ENCODE peak calls at places on chromosomes 3 and 15, in four cellular contexts. One of them, this sample, is unnamed. For H3K4me1, the result is how much of the 10 kb centered on the place peaks cover.

GRCh38 chr15:37921527-37922385 is 12.7 kb upstream of the TMCO5A start:
- DNase-seq in HepG2: no peak
- DNase-seq in GM12878: no peak
- DNase-seq in H1: no peak
- DNase-seq in this sample: no peak

GRCh38 chr3:120821426-120821825 is 78.9 kb downstream of the GTF2E1 start:
- DNase-seq in HepG2: no peak
- DNase-seq in GM12878: no peak
- DNase-seq in H1: no peak
- DNase-seq in this sample: no peak

GRCh38 chr15:84702961-84703482 is 12.9 kb downstream of the SEC11A start:
- DNase-seq in HepG2: no peak
- DNase-seq in GM12878: no peak
- DNase-seq in H1: no peak
- DNase-seq in this sample: no peak

GRCh38 chr15:72306211-72306785 is 13.7 kb downstream of the CELF6 start:
- DNase-seq in HepG2: no peak
- DNase-seq in GM12878: no peak
- DNase-seq in H1: peak
- DNase-seq in this sample: peak

GRCh38 chr15:34059476-34059875 is 20.5 kb upstream of the AVEN start:
- DNase-seq in HepG2: no peak
- DNase-seq in GM12878: no peak
- DNase-seq in H1: no peak
- DNase-seq in this sample: no peak

GRCh38 chr15:48965972-48966371 is 2.3 kb upstream of the SHC4 start:
- DNase-seq in HepG2: no peak
- DNase-seq in GM12878: peak
- DNase-seq in H1: no peak
- DNase-seq in this sample: no peak

GRCh38 chr15:101221858-101222257 is 30.0 kb downstream of the CHSY1 start:
- DNase-seq in HepG2: peak
- DNase-seq in GM12878: no peak
- DNase-seq in H1: no peak
- DNase-seq in this sample: no peak

GRCh38 chr3:38454884-38455638 is 1.4 kb downstream of the ACVR2B start:
- DNase-seq in HepG2: peak
- DNase-seq in GM12878: no peak
- DNase-seq in H1: peak
- DNase-seq in this sample: peak

GRCh38 chr3:128394033-128394432 is 72.7 kb downstream of the DNAJB8 start:
- DNase-seq in HepG2: no peak
- DNase-seq in GM12878: no peak
- DNase-seq in H1: no peak
- DNase-seq in this sample: no peak

GRCh38 chr3:33134026-33134625 is 20.3 kb downstream of the CRTAP start:
- DNase-seq in HepG2: no peak
- DNase-seq in GM12878: no peak
- DNase-seq in H1: no peak
- DNase-seq in this sample: no peak

GRCh38 chr15:74420193-74420905 is 13.4 kb downstream of the SEMA7A start:
- DNase-seq in HepG2: peak
- DNase-seq in GM12878: no peak
- DNase-seq in H1: no peak
- DNase-seq in this sample: no peak

GRCh38 chr3:67357610-67358458 is 296.6 kb downstream of the SUCLG2 start:
- DNase-seq in HepG2: peak
- DNase-seq in GM12878: no peak
- DNase-seq in H1: peak
- DNase-seq in this sample: peak

GRCh38 chr3:56125358-56126005 is 342.8 kb downstream of the ERC2 start:
- DNase-seq in HepG2: no peak
- DNase-seq in GM12878: no peak
- DNase-seq in H1: no peak
- DNase-seq in this sample: no peak

GRCh38 chr3:62607287-62608029 is 234.1 kb upstream of the FEZF2 start:
- DNase-seq in HepG2: no peak
- DNase-seq in GM12878: no peak
- DNase-seq in H1: no peak
- DNase-seq in this sample: no peak

GRCh38 chr3:113746955-113747718 is at the start of gene ATP6V1A:
- DNase-seq in HepG2: peak
- DNase-seq in GM12878: no peak
- DNase-seq in H1: peak
- DNase-seq in this sample: no peak

GRCh38 chr3:140023616-140024530 is 88.9 kb downstream of the CLSTN2 start:
- DNase-seq in HepG2: no peak
- DNase-seq in GM12878: no peak
- DNase-seq in H1: no peak
- DNase-seq in this sample: no peak
- TF ChIP-seq SUZ12 in HepG2: no peak
- TF ChIP-seq SUZ12 in GM12878: no peak
- TF ChIP-seq SUZ12 in H1: no peak
- TF ChIP-seq SUZ12 in this sample: no peak

DNA sequence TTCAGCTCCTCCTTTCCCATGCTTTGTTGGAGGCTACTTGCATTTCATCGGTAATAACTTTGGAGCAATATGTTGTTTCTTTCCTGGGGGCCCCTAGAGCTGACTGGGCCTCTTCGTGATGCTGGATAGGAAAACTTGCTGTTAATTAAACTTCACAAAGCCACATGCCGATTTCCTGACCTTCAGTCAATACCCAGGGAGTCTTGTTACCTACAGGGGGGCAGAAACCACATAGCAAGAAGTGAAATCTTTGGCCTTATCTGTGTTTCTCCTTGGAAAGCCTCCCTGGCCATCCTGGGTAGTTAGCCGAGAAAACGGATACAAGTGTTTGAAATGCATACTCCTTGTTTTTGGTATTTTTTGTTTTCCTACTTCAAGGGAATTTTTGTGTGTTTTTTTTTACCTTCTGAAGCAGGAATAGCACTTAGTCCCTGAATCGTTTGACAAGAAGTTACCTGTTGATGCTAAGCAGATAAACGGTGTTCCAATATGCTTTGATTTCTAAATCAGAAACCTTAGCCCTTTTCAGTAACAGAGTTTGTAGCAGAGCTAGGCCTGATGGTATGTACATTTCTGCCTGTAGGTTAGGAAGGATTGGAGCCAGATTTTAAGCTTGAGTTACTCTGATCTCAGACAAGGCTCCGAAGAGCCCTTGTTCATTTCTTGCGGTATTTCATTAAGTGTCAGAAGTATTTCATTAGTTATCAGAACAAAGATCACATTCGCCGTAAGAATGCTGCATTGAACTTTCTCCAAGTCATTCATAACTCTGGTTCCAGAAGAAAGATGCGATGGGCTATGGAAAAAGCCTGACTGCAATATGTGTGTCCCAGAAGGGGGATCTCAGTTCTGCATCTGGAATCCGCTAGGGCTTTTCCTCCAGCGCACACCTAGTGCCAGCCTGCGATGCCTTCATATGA is 111.5 kb downstream of the THSD4 start:
- DNase-seq in HepG2: no peak
- DNase-seq in GM12878: no peak
- DNase-seq in H1: no peak
- DNase-seq in this sample: no peak
- H3K4me1 ChIP-seq in HepG2: under half
- H3K4me1 ChIP-seq in GM12878: under half
- H3K4me1 ChIP-seq in H1: under half
- H3K4me1 ChIP-seq in this sample: under half

GRCh38 chr3:72483554-72484104 is 364.6 kb downstream of the SHQ1 start:
- DNase-seq in HepG2: no peak
- DNase-seq in GM12878: no peak
- DNase-seq in H1: no peak
- DNase-seq in this sample: no peak
- H3K9ac ChIP-seq in HepG2: no peak
- H3K9ac ChIP-seq in GM12878: no peak
- H3K9ac ChIP-seq in H1: no peak
- H3K9ac ChIP-seq in this sample: no peak

GRCh38 chr15:52663895-52664294 is 15.3 kb downstream of the ATOSA start:
- DNase-seq in HepG2: no peak
- DNase-seq in GM12878: no peak
- DNase-seq in H1: no peak
- DNase-seq in this sample: no peak

GRCh38 chr15:52668133-52668532 is 11.1 kb downstream of the ATOSA start:
- DNase-seq in HepG2: no peak
- DNase-seq in GM12878: no peak
- DNase-seq in H1: no peak
- DNase-seq in this sample: no peak

GRCh38 chr15:52672661-52673060 is 6.5 kb downstream of the ATOSA start:
- DNase-seq in HepG2: no peak
- DNase-seq in GM12878: no peak
- DNase-seq in H1: no peak
- DNase-seq in this sample: no peak

GRCh38 chr15:52670087-52670486 is 9.1 kb downstream of the ATOSA start:
- DNase-seq in HepG2: no peak
- DNase-seq in GM12878: no peak
- DNase-seq in H1: no peak
- DNase-seq in this sample: no peak

GRCh38 chr15:52667597-52667996 is 11.6 kb downstream of the ATOSA start:
- DNase-seq in HepG2: no peak
- DNase-seq in GM12878: no peak
- DNase-seq in H1: no peak
- DNase-seq in this sample: no peak
- TF ChIP-seq SUZ12 in HepG2: no peak
- TF ChIP-seq SUZ12 in GM12878: no peak
- TF ChIP-seq SUZ12 in H1: no peak
- TF ChIP-seq SUZ12 in this sample: no peak

DNA sequence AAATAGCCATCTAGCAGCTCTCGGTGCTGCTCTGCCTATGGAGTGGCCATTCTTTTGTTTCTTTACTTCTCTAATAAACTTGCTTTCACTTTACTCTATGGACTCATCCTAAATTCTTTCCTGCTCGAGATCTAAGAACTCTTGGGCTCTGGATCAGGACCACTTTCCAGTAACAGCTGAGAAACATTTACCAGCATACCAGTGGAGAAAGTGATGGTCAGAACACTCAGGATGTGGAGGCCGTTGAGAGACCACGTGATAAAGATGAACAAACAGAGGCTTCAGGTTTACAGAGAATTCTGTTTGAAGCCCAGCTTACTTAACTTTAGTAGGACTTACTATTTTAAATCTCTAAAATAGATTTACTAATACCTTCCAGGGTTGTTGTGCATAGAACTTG is 57.0 kb downstream of the FRMD4B start:
- DNase-seq in HepG2: no peak
- DNase-seq in GM12878: no peak
- DNase-seq in H1: no peak
- DNase-seq in this sample: no peak
- H3K4me1 ChIP-seq in HepG2: under half
- H3K4me1 ChIP-seq in GM12878: under half
- H3K4me1 ChIP-seq in H1: under half
- H3K4me1 ChIP-seq in this sample: under half

GRCh38 chr15:58521293-58521991 is 89.7 kb downstream of the LIPC start:
- DNase-seq in HepG2: peak
- DNase-seq in GM12878: no peak
- DNase-seq in H1: no peak
- DNase-seq in this sample: peak
- H3K9ac ChIP-seq in HepG2: no peak
- H3K9ac ChIP-seq in GM12878: no peak
- H3K9ac ChIP-seq in H1: no peak
- H3K9ac ChIP-seq in this sample: no peak

GRCh38 chr3:18119866-18120265 is 305.3 kb downstream of the SATB1 start:
- DNase-seq in HepG2: no peak
- DNase-seq in GM12878: no peak
- DNase-seq in H1: no peak
- DNase-seq in this sample: no peak

GRCh38 chr3:18111702-18112311 is 313.3 kb downstream of the SATB1 start:
- DNase-seq in HepG2: peak
- DNase-seq in GM12878: peak
- DNase-seq in H1: no peak
- DNase-seq in this sample: no peak

GRCh38 chr3:18112976-18113766 is 312.0 kb downstream of the SATB1 start:
- DNase-seq in HepG2: no peak
- DNase-seq in GM12878: no peak
- DNase-seq in H1: no peak
- DNase-seq in this sample: no peak

GRCh38 chr3:18114894-18115293 is 310.2 kb downstream of the SATB1 start:
- DNase-seq in HepG2: no peak
- DNase-seq in GM12878: no peak
- DNase-seq in H1: no peak
- DNase-seq in this sample: no peak
- TF ChIP-seq SUZ12 in HepG2: no peak
- TF ChIP-seq SUZ12 in GM12878: no peak
- TF ChIP-seq SUZ12 in H1: no peak
- TF ChIP-seq SUZ12 in this sample: no peak

DNA sequence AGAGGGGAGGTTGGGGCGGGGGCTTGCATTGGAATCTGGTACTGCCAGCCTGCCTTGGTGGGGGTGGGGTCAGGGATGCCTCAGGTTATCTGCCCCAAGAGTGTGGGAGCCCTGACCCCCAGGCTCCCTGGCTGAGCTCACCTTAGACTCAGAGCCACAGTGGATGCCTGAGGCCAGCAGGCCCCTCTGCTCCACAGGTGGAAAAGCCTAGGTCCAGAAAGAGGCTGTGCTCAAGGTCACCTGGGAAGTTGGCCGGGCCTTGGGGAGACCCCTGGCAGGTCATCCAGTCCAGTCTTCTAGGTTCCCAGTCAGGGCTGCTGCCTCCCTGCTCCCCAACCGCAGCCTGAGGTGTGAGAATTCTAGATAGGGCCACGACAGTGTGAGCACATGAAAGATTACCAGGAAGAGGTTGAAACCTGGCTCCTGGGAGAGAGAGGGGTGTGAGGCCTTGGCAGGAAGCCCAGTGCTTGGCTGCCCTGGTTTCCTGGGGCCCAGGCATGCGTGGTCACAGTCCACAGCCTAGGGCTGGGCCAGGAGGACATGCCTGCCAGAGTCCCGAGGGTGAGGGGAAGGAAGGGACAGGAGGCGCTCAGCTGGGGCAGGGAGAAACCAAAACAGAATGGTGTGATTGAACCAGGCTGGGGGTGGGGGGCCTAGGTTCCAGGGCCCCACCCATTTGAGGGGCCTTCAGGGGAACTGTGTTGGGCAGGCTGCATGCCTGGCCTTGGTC is 4.9 kb downstream of the HDAC11 start:
- DNase-seq in HepG2: peak
- DNase-seq in GM12878: no peak
- DNase-seq in H1: no peak
- DNase-seq in this sample: no peak
- H3K4me1 ChIP-seq in HepG2: half or more
- H3K4me1 ChIP-seq in GM12878: under half
- H3K4me1 ChIP-seq in H1: under half
- H3K4me1 ChIP-seq in this sample: under half

This sample was measured in NT2/D1.